ENCODE peak calls at places on chromosome 7, in six cellular contexts. One of them, this sample, is unnamed.

GRCh38 chr7:56097700-56098099 is 4.9 kb upstream of the PHKG1 start:
- DNase-seq in GM12865: peak
- DNase-seq in Peyer's patch: no peak
- DNase-seq in lower leg skin: peak
- DNase-seq in ascending aorta: no peak
- DNase-seq in fibroblast of lung: peak
- DNase-seq in this sample: peak

GRCh38 chr7:3197567-3198212 is 103.4 kb upstream of the SDK1 start:
- DNase-seq in GM12865: no peak
- DNase-seq in Peyer's patch: no peak
- DNase-seq in lower leg skin: no peak
- DNase-seq in ascending aorta: no peak
- DNase-seq in fibroblast of lung: no peak
- DNase-seq in this sample: no peak

GRCh38 chr7:22833113-22833512 is 10.5 kb upstream of the TOMM7 start:
- DNase-seq in GM12865: no peak
- DNase-seq in Peyer's patch: no peak
- DNase-seq in lower leg skin: no peak
- DNase-seq in ascending aorta: no peak
- DNase-seq in fibroblast of lung: no peak
- DNase-seq in this sample: no peak

GRCh38 chr7:105779856-105780815 is 96.3 kb downstream of the ATXN7L1 start:
- DNase-seq in GM12865: no peak
- DNase-seq in Peyer's patch: no peak
- DNase-seq in lower leg skin: no peak
- DNase-seq in ascending aorta: no peak
- DNase-seq in fibroblast of lung: no peak
- DNase-seq in this sample: no peak

GRCh38 chr7:135186841-135187253 is 16.3 kb upstream of the CYREN start:
- DNase-seq in GM12865: peak
- DNase-seq in Peyer's patch: no peak
- DNase-seq in lower leg skin: no peak
- DNase-seq in ascending aorta: no peak
- DNase-seq in fibroblast of lung: no peak
- DNase-seq in this sample: no peak

GRCh38 chr7:117809958-117810357 is 63.3 kb downstream of the CTTNBP2 start:
- DNase-seq in GM12865: peak
- DNase-seq in Peyer's patch: peak
- DNase-seq in lower leg skin: no peak
- DNase-seq in ascending aorta: no peak
- DNase-seq in fibroblast of lung: no peak
- DNase-seq in this sample: no peak

GRCh38 chr7:140019172-140019571 is 43.6 kb downstream of the PARP12 start:
- DNase-seq in GM12865: no peak
- DNase-seq in Peyer's patch: no peak
- DNase-seq in lower leg skin: no peak
- DNase-seq in ascending aorta: no peak
- DNase-seq in fibroblast of lung: no peak
- DNase-seq in this sample: no peak

GRCh38 chr7:130841416-130841815 is 107.4 kb upstream of the KLF14 start:
- DNase-seq in GM12865: peak
- DNase-seq in Peyer's patch: no peak
- DNase-seq in lower leg skin: no peak
- DNase-seq in ascending aorta: no peak
- DNase-seq in fibroblast of lung: no peak
- DNase-seq in this sample: no peak

GRCh38 chr7:18610331-18610948 is 114.9 kb downstream of the HDAC9 start:
- DNase-seq in GM12865: peak
- DNase-seq in Peyer's patch: no peak
- DNase-seq in lower leg skin: no peak
- DNase-seq in ascending aorta: no peak
- DNase-seq in fibroblast of lung: peak
- DNase-seq in this sample: peak

GRCh38 chr7:76142861-76143260 is 58.8 kb upstream of the SRRM3 start:
- DNase-seq in GM12865: no peak
- DNase-seq in Peyer's patch: no peak
- DNase-seq in lower leg skin: no peak
- DNase-seq in ascending aorta: no peak
- DNase-seq in fibroblast of lung: no peak
- DNase-seq in this sample: no peak

GRCh38 chr7:121741896-121742295 is 131.1 kb upstream of the PTPRZ1 start:
- DNase-seq in GM12865: no peak
- DNase-seq in Peyer's patch: no peak
- DNase-seq in lower leg skin: no peak
- DNase-seq in ascending aorta: no peak
- DNase-seq in fibroblast of lung: no peak
- DNase-seq in this sample: peak

GRCh38 chr7:70598976-70599375 is 533.0 kb upstream of the GALNT17 start:
- DNase-seq in GM12865: no peak
- DNase-seq in Peyer's patch: peak
- DNase-seq in lower leg skin: peak
- DNase-seq in ascending aorta: no peak
- DNase-seq in fibroblast of lung: no peak
- DNase-seq in this sample: peak

GRCh38 chr7:11573128-11573527 is 258.9 kb downstream of the THSD7A start:
- DNase-seq in GM12865: no peak
- DNase-seq in Peyer's patch: no peak
- DNase-seq in lower leg skin: no peak
- DNase-seq in ascending aorta: no peak
- DNase-seq in fibroblast of lung: no peak
- DNase-seq in this sample: no peak

GRCh38 chr7:20310963-20311742 is 19.5 kb upstream of the ITGB8 start:
- DNase-seq in GM12865: peak
- DNase-seq in Peyer's patch: no peak
- DNase-seq in lower leg skin: no peak
- DNase-seq in ascending aorta: no peak
- DNase-seq in fibroblast of lung: peak
- DNase-seq in this sample: peak

GRCh38 chr7:85275204-85275603 is 88.3 kb upstream of the SEMA3D start:
- DNase-seq in GM12865: no peak
- DNase-seq in Peyer's patch: no peak
- DNase-seq in lower leg skin: no peak
- DNase-seq in ascending aorta: no peak
- DNase-seq in fibroblast of lung: no peak
- DNase-seq in this sample: no peak

GRCh38 chr7:155299539-155300202 is 2.0 kb downstream of the INSIG1 start:
- DNase-seq in GM12865: peak
- DNase-seq in Peyer's patch: no peak
- DNase-seq in lower leg skin: no peak
- DNase-seq in ascending aorta: no peak
- DNase-seq in fibroblast of lung: no peak
- DNase-seq in this sample: no peak

GRCh38 chr7:22551768-22552513 is 52.0 kb upstream of the STEAP1B start:
- DNase-seq in GM12865: peak
- DNase-seq in Peyer's patch: no peak
- DNase-seq in lower leg skin: no peak
- DNase-seq in ascending aorta: no peak
- DNase-seq in fibroblast of lung: no peak
- DNase-seq in this sample: no peak

GRCh38 chr7:83149466-83149865 is 13.2 kb downstream of the PCLO start:
- DNase-seq in GM12865: no peak
- DNase-seq in Peyer's patch: no peak
- DNase-seq in lower leg skin: no peak
- DNase-seq in ascending aorta: no peak
- DNase-seq in fibroblast of lung: peak
- DNase-seq in this sample: peak

GRCh38 chr7:33750177-33750576 is 155.2 kb upstream of the BMPER start:
- DNase-seq in GM12865: peak
- DNase-seq in Peyer's patch: no peak
- DNase-seq in lower leg skin: no peak
- DNase-seq in ascending aorta: no peak
- DNase-seq in fibroblast of lung: peak
- DNase-seq in this sample: peak

GRCh38 chr7:20735346-20736065 is 51.2 kb downstream of the SP8 start:
- DNase-seq in GM12865: no peak
- DNase-seq in Peyer's patch: no peak
- DNase-seq in lower leg skin: no peak
- DNase-seq in ascending aorta: no peak
- DNase-seq in fibroblast of lung: no peak
- DNase-seq in this sample: no peak

GRCh38 chr7:107860981-107861652 is 29.9 kb upstream of the DLD start:
- DNase-seq in GM12865: no peak
- DNase-seq in Peyer's patch: peak
- DNase-seq in lower leg skin: no peak
- DNase-seq in ascending aorta: no peak
- DNase-seq in fibroblast of lung: no peak
- DNase-seq in this sample: peak

DNA sequence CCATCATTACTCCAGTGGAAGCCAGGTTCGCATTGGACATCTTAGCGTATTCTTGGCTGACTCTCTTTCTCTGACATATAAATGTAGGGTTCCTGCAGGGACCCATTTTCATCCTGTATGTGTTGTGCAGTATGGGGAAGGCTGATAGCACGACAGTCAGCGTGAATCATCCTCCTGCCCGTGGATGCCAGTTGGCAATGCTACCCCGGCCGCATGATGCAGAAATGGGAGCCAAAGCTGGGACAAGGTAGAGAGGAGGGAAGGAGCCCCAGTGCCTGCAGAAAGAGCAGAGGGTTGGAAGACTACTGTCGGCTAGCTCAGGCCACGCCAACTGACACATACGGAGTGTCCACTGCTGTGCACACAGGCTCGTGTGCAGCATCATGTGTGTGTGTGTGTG is 251.6 kb downstream of the SKAP2 start:
- DNase-seq in GM12865: no peak
- DNase-seq in Peyer's patch: no peak
- DNase-seq in lower leg skin: no peak
- DNase-seq in ascending aorta: no peak
- DNase-seq in fibroblast of lung: no peak
- DNase-seq in this sample: no peak
- TF ChIP-seq CTCF in GM12865: no peak
- TF ChIP-seq CTCF in Peyer's patch: no peak
- TF ChIP-seq CTCF in lower leg skin: no peak
- TF ChIP-seq CTCF in ascending aorta: no peak
- TF ChIP-seq CTCF in fibroblast of lung: no peak
- TF ChIP-seq CTCF in this sample: no peak

GRCh38 chr7:100867040-100867795 is at the start of gene TRIP6:
- DNase-seq in GM12865: peak
- DNase-seq in Peyer's patch: peak
- DNase-seq in lower leg skin: peak
- DNase-seq in ascending aorta: peak
- DNase-seq in fibroblast of lung: peak
- DNase-seq in this sample: peak

GRCh38 chr7:100867796-100868485 is 754 bp downstream of the TRIP6 start:
- DNase-seq in GM12865: peak
- DNase-seq in Peyer's patch: no peak
- DNase-seq in lower leg skin: peak
- DNase-seq in ascending aorta: no peak
- DNase-seq in fibroblast of lung: no peak
- DNase-seq in this sample: no peak

GRCh38 chr7:100865971-100866720 is 1.0 kb upstream of the TRIP6 start:
- DNase-seq in GM12865: no peak
- DNase-seq in Peyer's patch: peak
- DNase-seq in lower leg skin: peak
- DNase-seq in ascending aorta: peak
- DNase-seq in fibroblast of lung: peak
- DNase-seq in this sample: peak

GRCh38 chr7:100865372-100865911 is 1.7 kb upstream of the TRIP6 start:
- DNase-seq in GM12865: no peak
- DNase-seq in Peyer's patch: no peak
- DNase-seq in lower leg skin: peak
- DNase-seq in ascending aorta: no peak
- DNase-seq in fibroblast of lung: no peak
- DNase-seq in this sample: peak

GRCh38 chr7:100866721-100867039 is 507 bp upstream of the TRIP6 start:
- DNase-seq in GM12865: no peak
- DNase-seq in Peyer's patch: no peak
- DNase-seq in lower leg skin: no peak
- DNase-seq in ascending aorta: no peak
- DNase-seq in fibroblast of lung: no peak
- DNase-seq in this sample: no peak
- H3K4me3 ChIP-seq in GM12865: peak
- H3K4me3 ChIP-seq in Peyer's patch: peak
- H3K4me3 ChIP-seq in lower leg skin: peak
- H3K4me3 ChIP-seq in ascending aorta: peak
- H3K4me3 ChIP-seq in fibroblast of lung: peak
- H3K4me3 ChIP-seq in this sample: peak

GRCh38 chr7:41431671-41432070 is 271.2 kb downstream of the INHBA start:
- DNase-seq in GM12865: no peak
- DNase-seq in Peyer's patch: no peak
- DNase-seq in lower leg skin: no peak
- DNase-seq in ascending aorta: no peak
- DNase-seq in fibroblast of lung: no peak
- DNase-seq in this sample: no peak

GRCh38 chr7:41436139-41436538 is 266.8 kb downstream of the INHBA start:
- DNase-seq in GM12865: no peak
- DNase-seq in Peyer's patch: no peak
- DNase-seq in lower leg skin: no peak
- DNase-seq in ascending aorta: no peak
- DNase-seq in fibroblast of lung: no peak
- DNase-seq in this sample: no peak

GRCh38 chr7:41438919-41439882 is 263.7 kb downstream of the INHBA start:
- DNase-seq in GM12865: no peak
- DNase-seq in Peyer's patch: no peak
- DNase-seq in lower leg skin: no peak
- DNase-seq in ascending aorta: no peak
- DNase-seq in fibroblast of lung: no peak
- DNase-seq in this sample: no peak

DNA sequence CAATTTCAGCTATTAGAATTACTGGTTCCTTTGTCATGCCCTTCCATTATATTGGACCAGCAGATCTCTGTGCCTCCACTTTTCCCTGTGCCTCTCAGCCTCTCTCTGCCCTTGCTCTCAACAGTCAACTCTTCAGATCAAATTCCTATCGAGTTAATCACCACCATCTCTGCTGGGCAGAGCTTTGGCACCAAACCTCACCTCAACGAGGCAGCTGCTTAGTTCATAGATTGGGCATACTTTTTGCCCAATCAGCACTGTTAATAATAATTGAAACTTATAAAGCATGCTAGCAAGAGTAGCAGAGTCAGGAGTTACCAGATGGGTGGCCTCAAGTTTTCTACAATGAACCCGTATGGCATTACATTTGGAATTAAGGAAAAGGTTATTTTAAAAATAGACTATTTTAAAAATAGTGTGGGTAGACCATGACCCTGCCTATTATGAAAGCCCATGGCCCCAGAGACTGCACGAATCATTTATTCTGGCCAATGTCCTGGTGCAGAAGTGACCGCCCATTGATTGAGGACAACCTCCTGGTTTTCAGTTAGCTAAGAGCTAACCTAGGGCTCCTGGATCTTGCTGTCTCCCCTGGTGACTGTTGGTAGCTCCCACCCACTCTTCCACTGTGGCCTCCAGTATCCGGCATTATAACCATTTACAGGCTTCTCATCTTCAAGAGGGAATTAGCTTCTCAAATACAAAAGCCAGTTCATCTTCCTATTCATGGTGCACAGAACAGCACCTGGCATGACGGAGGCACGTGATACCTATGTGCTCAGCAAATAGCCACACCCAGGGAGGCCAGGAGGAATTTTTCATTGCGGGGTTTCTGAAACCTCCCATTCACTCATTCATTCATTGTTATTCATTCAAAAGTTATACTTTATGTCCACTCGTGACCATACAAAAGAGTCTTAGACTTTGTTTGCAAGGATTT is 265.4 kb downstream of the INHBA start:
- DNase-seq in GM12865: no peak
- DNase-seq in Peyer's patch: no peak
- DNase-seq in lower leg skin: no peak
- DNase-seq in ascending aorta: no peak
- DNase-seq in fibroblast of lung: no peak
- DNase-seq in this sample: peak
- TF ChIP-seq CTCF in GM12865: no peak
- TF ChIP-seq CTCF in Peyer's patch: no peak
- TF ChIP-seq CTCF in lower leg skin: no peak
- TF ChIP-seq CTCF in ascending aorta: no peak
- TF ChIP-seq CTCF in fibroblast of lung: no peak
- TF ChIP-seq CTCF in this sample: no peak

GRCh38 chr7:147015999-147016398 is 899.4 kb downstream of the CNTNAP2 start:
- DNase-seq in GM12865: no peak
- DNase-seq in Peyer's patch: no peak
- DNase-seq in lower leg skin: no peak
- DNase-seq in ascending aorta: no peak
- DNase-seq in fibroblast of lung: no peak
- DNase-seq in this sample: no peak
- H3K4me3 ChIP-seq in GM12865: no peak
- H3K4me3 ChIP-seq in Peyer's patch: no peak
- H3K4me3 ChIP-seq in lower leg skin: no peak
- H3K4me3 ChIP-seq in ascending aorta: no peak
- H3K4me3 ChIP-seq in fibroblast of lung: no peak
- H3K4me3 ChIP-seq in this sample: no peak

This sample was measured in astrocyte of the spinal cord.